ENCODE peak calls at places on chromosomes 12 and 14, in eight cellular contexts. E is CD8-positive, alpha-beta T cell; G is stimulated activated CD8-positive, alpha-beta memory T cell treated with anti-CD3 and anti-CD28 coated beads, Interleukin-12 subunit alpha, Interleukin-12 subunit beta, amount 100 ng/mL, for 1 hour; P is stimulated activated CD4-positive, alpha-beta T cell treated with anti-CD3 and anti-CD28 coated beads, Interleukin-4, amount 100 ng/mL, for 4 hours; O is H7; I is C1 segment of cervical spinal cord; M is body of pancreas; F is left cardiac atrium. X is an unnamed sample.

GRCh38 chr12:4720637-4720995 is 416 bp downstream of the GALNT8 start:
- DNase-seq in E (no peak), G (no peak), P (no peak), O (peak; percentile 42), I (no peak), M (no peak), F (no peak), X (no peak)

GRCh38 chr14:68308695-68309094 is 484.2 kb downstream of the ZFP36L1 start:
- DNase-seq in E (no peak), G (no peak), P (no peak), O (no peak), I (no peak), M (no peak), F (no peak), X (no peak)

GRCh38 chr12:9760699-9761406 is at the start of gene CD69:
- DNase-seq in E (peak; percentile 71), G (peak; percentile 60), P (peak; percentile 87), O (no peak), I (no peak), M (no peak), F (no peak), X (no peak)

GRCh38 chr12:106137456-106138278 is 1.1 kb downstream of the NUAK1 start:
- DNase-seq in E (no peak), G (no peak), P (no peak), O (no peak), I (peak; percentile 69), M (no peak), F (peak; percentile 28), X (no peak)

GRCh38 chr12:96989916-96990315 is 82.9 kb downstream of the NEDD1 start:
- DNase-seq in E (no peak), G (no peak), P (no peak), O (peak; percentile 40), I (no peak), M (peak; percentile 52), F (no peak), X (no peak)

GRCh38 chr12:111268738-111269572 is 99.9 kb downstream of the PHETA1 start:
- DNase-seq in E (no peak), G (no peak), P (no peak), O (peak; percentile 85), I (no peak), M (no peak), F (no peak), X (no peak)

GRCh38 chr12:54588110-54588831 is at the start of gene PPP1R1A:
- DNase-seq in E (no peak), G (no peak), P (no peak), O (peak; percentile 95), I (no peak), M (peak; percentile 48), F (peak; percentile 37), X (no peak)

GRCh38 chr12:62516932-62517331 is 50.3 kb downstream of the MON2 start:
- DNase-seq in E (no peak), G (no peak), P (no peak), O (no peak), I (no peak), M (no peak), F (no peak), X (no peak)

GRCh38 chr12:24499151-24500146 is 449.5 kb downstream of the BCAT1 start:
- DNase-seq in E (no peak), G (no peak), P (no peak), O (no peak), I (no peak), M (no peak), F (no peak), X (no peak)

GRCh38 chr12:62003217-62003616 is 257.0 kb upstream of the USP15 start:
- DNase-seq in E (no peak), G (no peak), P (no peak), O (no peak), I (no peak), M (no peak), F (no peak), X (no peak)

GRCh38 chr14:95431199-95432145 is 85.0 kb downstream of the SYNE3 start:
- DNase-seq in E (no peak), G (no peak), P (no peak), O (peak; percentile 73), I (no peak), M (no peak), F (no peak), X (no peak)